ENCODE peak calls at places on chromosomes 16 and 17, in eight cellular contexts. M is A549, Y is gastrocnemius medialis, W is uterus, N is thoracic aorta, V is prostate gland, I is neural progenitor cell, S is DND-41. X is an unnamed sample. For H3K4me1, the result is how much of the 10 kb centered on the place peaks cover.

GRCh38 chr17:1752425-1752941 is 9.4 kb upstream of the SERPINF1 start:
- DNase-seq in M (peak), Y (no peak), W (no peak), N (no peak), V (no peak), I (no peak), S (no peak), X (peak)

GRCh38 chr16:74734361-74735161 is 33.9 kb upstream of the MLKL start:
- DNase-seq in M (no peak), Y (no peak), W (no peak), N (no peak), V (no peak), I (peak), S (no peak), X (no peak)

GRCh38 chr17:69213059-69213813 is 15.4 kb downstream of the ABCA10 start:
- DNase-seq in M (no peak), Y (no peak), W (no peak), N (no peak), V (no peak), I (no peak), S (no peak), X (no peak)

GRCh38 chr17:15279011-15279477 is 13.9 kb upstream of the PMP22 start:
- DNase-seq in M (peak), Y (no peak), W (no peak), N (no peak), V (no peak), I (no peak), S (no peak), X (no peak)

GRCh38 chr17:13541032-13541480 is 60.7 kb downstream of the HS3ST3A1 start:
- DNase-seq in M (peak), Y (no peak), W (no peak), N (no peak), V (no peak), I (no peak), S (no peak), X (no peak)

GRCh38 chr17:15009087-15009486 is 256.0 kb downstream of the PMP22 start:
- DNase-seq in M (no peak), Y (no peak), W (no peak), N (no peak), V (no peak), I (no peak), S (no peak), X (no peak)

GRCh38 chr17:57484081-57484666 is 227.9 kb downstream of the MSI2 start:
- DNase-seq in M (no peak), Y (no peak), W (no peak), N (no peak), V (no peak), I (no peak), S (no peak), X (no peak)

GRCh38 chr17:58641937-58642336 is 49.9 kb downstream of the TEX14 start:
- DNase-seq in M (no peak), Y (no peak), W (no peak), N (no peak), V (no peak), I (no peak), S (no peak), X (no peak)

GRCh38 chr17:66966529-66967418 is 2.3 kb downstream of the CACNG4 start:
- DNase-seq in M (no peak), Y (no peak), W (no peak), N (no peak), V (no peak), I (no peak), S (no peak), X (no peak)

GRCh38 chr16:48284772-48285409 is 37.6 kb upstream of the ABCC11 start:
- DNase-seq in M (no peak), Y (no peak), W (no peak), N (no peak), V (no peak), I (no peak), S (peak), X (no peak)

GRCh38 chr17:40938981-40939380 is 1.5 kb upstream of the KRT23 start:
- DNase-seq in M (no peak), Y (no peak), W (peak), N (no peak), V (no peak), I (no peak), S (no peak), X (no peak)

GRCh38 chr17:13563916-13564315 is 37.8 kb downstream of the HS3ST3A1 start:
- DNase-seq in M (no peak), Y (no peak), W (no peak), N (no peak), V (no peak), I (no peak), S (no peak), X (no peak)

GRCh38 chr17:45371414-45372324 is 54.8 kb upstream of the MAP3K14 start:
- DNase-seq in M (peak), Y (peak), W (peak), N (peak), V (peak), I (peak), S (no peak), X (peak)

GRCh38 chr17:15395091-15395490 is 53.7 kb upstream of the TEKT3 start:
- DNase-seq in M (no peak), Y (no peak), W (no peak), N (no peak), V (no peak), I (no peak), S (no peak), X (no peak)

GRCh38 chr16:31108035-31108793 is at the start of gene BCKDK:
- DNase-seq in M (peak), Y (peak), W (peak), N (no peak), V (peak), I (peak), S (peak), X (peak)

GRCh38 chr16:77834600-77834963 is 46.2 kb downstream of the VAT1L start:
- DNase-seq in M (no peak), Y (no peak), W (no peak), N (no peak), V (no peak), I (no peak), S (no peak), X (no peak)

GRCh38 chr17:41967141-41967920 is 736 bp downstream of the CNP start:
- DNase-seq in M (no peak), Y (peak), W (no peak), N (no peak), V (no peak), I (no peak), S (peak), X (peak)

GRCh38 chr17:81081217-81081616 is 46.3 kb downstream of the BAIAP2 start:
- DNase-seq in M (no peak), Y (no peak), W (no peak), N (no peak), V (no peak), I (no peak), S (no peak), X (no peak)

GRCh38 chr16:1610841-1611653 is 825 bp downstream of the IFT140 start:
- DNase-seq in M (no peak), Y (no peak), W (no peak), N (no peak), V (no peak), I (no peak), S (no peak), X (no peak)
- H3K27ac ChIP-seq in M (peak), Y (peak), W (peak), N (peak), V (peak), I (no peak), S (peak), X (peak)

DNA sequence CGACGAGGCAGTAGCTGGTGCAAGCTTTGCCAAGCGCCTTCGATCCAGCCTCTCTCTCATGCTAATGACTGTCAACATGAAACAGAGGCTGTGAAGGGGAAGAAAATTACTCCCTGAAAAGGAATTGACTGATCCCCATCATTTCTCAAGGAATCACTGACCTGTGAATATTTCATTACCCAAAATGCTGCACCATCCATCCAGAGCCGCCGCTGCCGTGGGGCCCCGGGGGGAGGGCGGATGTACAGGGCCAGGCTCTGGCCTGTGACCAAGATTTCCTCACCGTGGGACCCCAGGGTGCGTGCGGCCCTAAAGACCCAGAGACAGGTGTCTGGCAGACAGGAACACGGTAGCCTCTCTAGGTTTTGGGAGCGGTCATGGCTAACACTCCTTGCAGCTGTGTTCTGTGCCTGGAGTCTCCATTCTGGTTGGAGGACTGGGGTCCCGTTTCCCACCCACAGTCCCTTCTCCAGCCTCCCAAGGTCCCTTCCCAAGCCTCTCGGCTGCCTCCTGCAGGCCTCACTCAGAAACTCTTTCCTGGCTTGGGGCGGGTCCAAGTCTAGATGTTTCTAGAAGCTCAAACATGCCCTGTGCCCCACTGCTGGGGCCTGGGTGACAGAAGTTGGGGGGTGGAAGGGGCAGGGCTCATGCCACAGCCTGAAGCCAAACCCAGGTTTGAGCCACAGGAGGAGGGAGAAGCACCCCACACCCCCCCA is 73.3 kb downstream of the ENGASE start:
- DNase-seq in M (no peak), Y (no peak), W (no peak), N (no peak), V (no peak), I (no peak), S (no peak), X (no peak)
- TF ChIP-seq CTCF in M (no peak), Y (no peak), W (no peak), N (no peak), V (no peak), I (no peak), S (no peak), X (no peak)

GRCh38 chr17:78883533-78884131 is 19.4 kb downstream of the CEP295NL start:
- DNase-seq in M (peak), Y (peak), W (peak), N (peak), V (peak), I (peak), S (no peak), X (no peak)
- H3K4me1 ChIP-seq in M (under half), Y (under half), W (under half), N (half or more), V (under half), I (under half), S (under half), X (half or more)

GRCh38 chr17:78430892-78431691 is 52.6 kb downstream of the PGS1 start:
- DNase-seq in M (no peak), Y (no peak), W (no peak), N (no peak), V (no peak), I (no peak), S (no peak), X (no peak)
- H3K27ac ChIP-seq in M (no peak), Y (no peak), W (no peak), N (no peak), V (no peak), I (no peak), S (no peak), X (no peak)

X was measured in lower lobe of right lung.